ENCODE peak calls at places on chromosomes 3 and 15, in seven cellular contexts. One of them, this sample, is unnamed.
A peak's percentile ranks its signal among the peaks of the same experiment; 100 is the strongest.

GRCh38 chr15:78073026-78073425 is 4.5 kb downstream of the TBC1D2B start:
- DNase-seq in activated naive CD8-positive, alpha-beta T cell treated with anti-CD3 and anti-CD28 coated beads, Interleukin-2, amount 10 ng/mL, durations not matched to agents 7 days and 5 days: no peak
- DNase-seq in COR-L47: no peak
- DNase-seq in T-helper 9 cell: no peak
- DNase-seq in right lobe of liver: no peak
- DNase-seq in fibroblast of the aortic adventitia: peak; percentile 50
- DNase-seq in activated naive CD4-positive, alpha-beta T cell treated with anti-CD3 and anti-CD28 coated beads, Interleukin-2, amount 50 U/mL, for 16 hours: no peak
- DNase-seq in this sample: no peak

GRCh38 chr3:16665282-16665741 is 60.1 kb upstream of the DAZL start:
- DNase-seq in activated naive CD8-positive, alpha-beta T cell treated with anti-CD3 and anti-CD28 coated beads, Interleukin-2, amount 10 ng/mL, durations not matched to agents 7 days and 5 days: no peak
- DNase-seq in activated naive CD4-positive, alpha-beta T cell treated with anti-CD3 and anti-CD28 coated beads, Interleukin-2, amount 50 U/mL, for 16 hours: no peak
- DNase-seq in fibroblast of the aortic adventitia: peak; percentile 33
- DNase-seq in right lobe of liver: no peak
- DNase-seq in COR-L47: no peak
- DNase-seq in T-helper 9 cell: no peak
- DNase-seq in this sample: no peak

GRCh38 chr3:128301186-128302023 is 148.1 kb downstream of the EEFSEC start:
- DNase-seq in T-helper 9 cell: no peak
- DNase-seq in COR-L47: no peak
- DNase-seq in fibroblast of the aortic adventitia: no peak
- DNase-seq in activated naive CD4-positive, alpha-beta T cell treated with anti-CD3 and anti-CD28 coated beads, Interleukin-2, amount 50 U/mL, for 16 hours: no peak
- DNase-seq in right lobe of liver: no peak
- DNase-seq in activated naive CD8-positive, alpha-beta T cell treated with anti-CD3 and anti-CD28 coated beads, Interleukin-2, amount 10 ng/mL, durations not matched to agents 7 days and 5 days: no peak
- DNase-seq in this sample: no peak

GRCh38 chr3:138465927-138466326 is 31.5 kb downstream of the ESYT3 start:
- DNase-seq in fibroblast of the aortic adventitia: no peak
- DNase-seq in T-helper 9 cell: no peak
- DNase-seq in activated naive CD8-positive, alpha-beta T cell treated with anti-CD3 and anti-CD28 coated beads, Interleukin-2, amount 10 ng/mL, durations not matched to agents 7 days and 5 days: no peak
- DNase-seq in right lobe of liver: no peak
- DNase-seq in activated naive CD4-positive, alpha-beta T cell treated with anti-CD3 and anti-CD28 coated beads, Interleukin-2, amount 50 U/mL, for 16 hours: no peak
- DNase-seq in COR-L47: no peak
- DNase-seq in this sample: no peak

GRCh38 chr15:80593486-80594055 is 101.5 kb upstream of the ABHD17C start:
- DNase-seq in activated naive CD4-positive, alpha-beta T cell treated with anti-CD3 and anti-CD28 coated beads, Interleukin-2, amount 50 U/mL, for 16 hours: no peak
- DNase-seq in right lobe of liver: no peak
- DNase-seq in fibroblast of the aortic adventitia: no peak
- DNase-seq in activated naive CD8-positive, alpha-beta T cell treated with anti-CD3 and anti-CD28 coated beads, Interleukin-2, amount 10 ng/mL, durations not matched to agents 7 days and 5 days: no peak
- DNase-seq in COR-L47: no peak
- DNase-seq in T-helper 9 cell: no peak
- DNase-seq in this sample: no peak

GRCh38 chr15:91302588-91303439 is 202.8 kb downstream of the SV2B start:
- DNase-seq in activated naive CD8-positive, alpha-beta T cell treated with anti-CD3 and anti-CD28 coated beads, Interleukin-2, amount 10 ng/mL, durations not matched to agents 7 days and 5 days: no peak
- DNase-seq in fibroblast of the aortic adventitia: peak; percentile 80
- DNase-seq in activated naive CD4-positive, alpha-beta T cell treated with anti-CD3 and anti-CD28 coated beads, Interleukin-2, amount 50 U/mL, for 16 hours: no peak
- DNase-seq in T-helper 9 cell: no peak
- DNase-seq in COR-L47: peak; percentile 66
- DNase-seq in right lobe of liver: no peak
- DNase-seq in this sample: peak; percentile 76

GRCh38 chr15:45201557-45202246 is 13.9 kb upstream of the SHF start:
- DNase-seq in right lobe of liver: no peak
- DNase-seq in fibroblast of the aortic adventitia: no peak
- DNase-seq in activated naive CD4-positive, alpha-beta T cell treated with anti-CD3 and anti-CD28 coated beads, Interleukin-2, amount 50 U/mL, for 16 hours: no peak
- DNase-seq in COR-L47: no peak
- DNase-seq in activated naive CD8-positive, alpha-beta T cell treated with anti-CD3 and anti-CD28 coated beads, Interleukin-2, amount 10 ng/mL, durations not matched to agents 7 days and 5 days: no peak
- DNase-seq in T-helper 9 cell: no peak
- DNase-seq in this sample: no peak

GRCh38 chr3:43423142-43423541 is 136.8 kb downstream of the SNRK start:
- DNase-seq in right lobe of liver: peak; percentile 38
- DNase-seq in T-helper 9 cell: no peak
- DNase-seq in activated naive CD4-positive, alpha-beta T cell treated with anti-CD3 and anti-CD28 coated beads, Interleukin-2, amount 50 U/mL, for 16 hours: no peak
- DNase-seq in COR-L47: no peak
- DNase-seq in activated naive CD8-positive, alpha-beta T cell treated with anti-CD3 and anti-CD28 coated beads, Interleukin-2, amount 10 ng/mL, durations not matched to agents 7 days and 5 days: no peak
- DNase-seq in fibroblast of the aortic adventitia: peak; percentile 56
- DNase-seq in this sample: peak; percentile 3

GRCh38 chr15:68583936-68584703 is 5.3 kb downstream of the CORO2B start:
- DNase-seq in T-helper 9 cell: no peak
- DNase-seq in right lobe of liver: no peak
- DNase-seq in COR-L47: no peak
- DNase-seq in fibroblast of the aortic adventitia: no peak
- DNase-seq in activated naive CD8-positive, alpha-beta T cell treated with anti-CD3 and anti-CD28 coated beads, Interleukin-2, amount 10 ng/mL, durations not matched to agents 7 days and 5 days: no peak
- DNase-seq in activated naive CD4-positive, alpha-beta T cell treated with anti-CD3 and anti-CD28 coated beads, Interleukin-2, amount 50 U/mL, for 16 hours: no peak
- DNase-seq in this sample: no peak

GRCh38 chr15:89136818-89137772 is 48.8 kb downstream of the ABHD2 start:
- DNase-seq in activated naive CD4-positive, alpha-beta T cell treated with anti-CD3 and anti-CD28 coated beads, Interleukin-2, amount 50 U/mL, for 16 hours: no peak
- DNase-seq in activated naive CD8-positive, alpha-beta T cell treated with anti-CD3 and anti-CD28 coated beads, Interleukin-2, amount 10 ng/mL, durations not matched to agents 7 days and 5 days: no peak
- DNase-seq in COR-L47: no peak
- DNase-seq in fibroblast of the aortic adventitia: no peak
- DNase-seq in right lobe of liver: peak; percentile 75
- DNase-seq in T-helper 9 cell: no peak
- DNase-seq in this sample: no peak

GRCh38 chr15:40340038-40340739 is 550 bp downstream of the CCDC9B start:
- DNase-seq in activated naive CD8-positive, alpha-beta T cell treated with anti-CD3 and anti-CD28 coated beads, Interleukin-2, amount 10 ng/mL, durations not matched to agents 7 days and 5 days: no peak
- DNase-seq in right lobe of liver: peak; percentile 60
- DNase-seq in COR-L47: no peak
- DNase-seq in activated naive CD4-positive, alpha-beta T cell treated with anti-CD3 and anti-CD28 coated beads, Interleukin-2, amount 50 U/mL, for 16 hours: no peak
- DNase-seq in fibroblast of the aortic adventitia: peak; percentile 93
- DNase-seq in T-helper 9 cell: no peak
- DNase-seq in this sample: no peak

GRCh38 chr15:69145694-69146492 is 14.5 kb upstream of the GLCE start:
- DNase-seq in activated naive CD8-positive, alpha-beta T cell treated with anti-CD3 and anti-CD28 coated beads, Interleukin-2, amount 10 ng/mL, durations not matched to agents 7 days and 5 days: no peak
- DNase-seq in activated naive CD4-positive, alpha-beta T cell treated with anti-CD3 and anti-CD28 coated beads, Interleukin-2, amount 50 U/mL, for 16 hours: no peak
- DNase-seq in COR-L47: no peak
- DNase-seq in fibroblast of the aortic adventitia: no peak
- DNase-seq in T-helper 9 cell: no peak
- DNase-seq in right lobe of liver: no peak
- DNase-seq in this sample: peak; percentile 58

GRCh38 chr15:60351066-60351465 is 46.7 kb downstream of the ANXA2 start:
- DNase-seq in COR-L47: no peak
- DNase-seq in activated naive CD4-positive, alpha-beta T cell treated with anti-CD3 and anti-CD28 coated beads, Interleukin-2, amount 50 U/mL, for 16 hours: no peak
- DNase-seq in activated naive CD8-positive, alpha-beta T cell treated with anti-CD3 and anti-CD28 coated beads, Interleukin-2, amount 10 ng/mL, durations not matched to agents 7 days and 5 days: no peak
- DNase-seq in fibroblast of the aortic adventitia: no peak
- DNase-seq in right lobe of liver: no peak
- DNase-seq in T-helper 9 cell: no peak
- DNase-seq in this sample: peak; percentile 18

GRCh38 chr15:76555247-76555646 is 218.7 kb downstream of the ISL2 start:
- DNase-seq in activated naive CD4-positive, alpha-beta T cell treated with anti-CD3 and anti-CD28 coated beads, Interleukin-2, amount 50 U/mL, for 16 hours: no peak
- DNase-seq in COR-L47: no peak
- DNase-seq in activated naive CD8-positive, alpha-beta T cell treated with anti-CD3 and anti-CD28 coated beads, Interleukin-2, amount 10 ng/mL, durations not matched to agents 7 days and 5 days: no peak
- DNase-seq in right lobe of liver: no peak
- DNase-seq in fibroblast of the aortic adventitia: no peak
- DNase-seq in T-helper 9 cell: no peak
- DNase-seq in this sample: no peak

GRCh38 chr3:14989943-14990753 is 42.8 kb downstream of the NR2C2 start:
- DNase-seq in right lobe of liver: peak; percentile 47
- DNase-seq in activated naive CD4-positive, alpha-beta T cell treated with anti-CD3 and anti-CD28 coated beads, Interleukin-2, amount 50 U/mL, for 16 hours: no peak
- DNase-seq in activated naive CD8-positive, alpha-beta T cell treated with anti-CD3 and anti-CD28 coated beads, Interleukin-2, amount 10 ng/mL, durations not matched to agents 7 days and 5 days: no peak
- DNase-seq in T-helper 9 cell: no peak
- DNase-seq in COR-L47: no peak
- DNase-seq in fibroblast of the aortic adventitia: peak; percentile 10
- DNase-seq in this sample: no peak

GRCh38 chr15:64813075-64813474 is 12.4 kb downstream of the PIF1 start:
- DNase-seq in T-helper 9 cell: no peak
- DNase-seq in right lobe of liver: no peak
- DNase-seq in activated naive CD8-positive, alpha-beta T cell treated with anti-CD3 and anti-CD28 coated beads, Interleukin-2, amount 10 ng/mL, durations not matched to agents 7 days and 5 days: no peak
- DNase-seq in activated naive CD4-positive, alpha-beta T cell treated with anti-CD3 and anti-CD28 coated beads, Interleukin-2, amount 50 U/mL, for 16 hours: no peak
- DNase-seq in COR-L47: no peak
- DNase-seq in fibroblast of the aortic adventitia: peak; percentile 44
- DNase-seq in this sample: no peak